ENCODE peak calls at places on chromosomes 2 and 18, in six cellular contexts. O is HCT116, Q is cardiac muscle cell, X is colonic mucosa, Z is germinal center, T is NCI-H82. W is an unnamed sample.

GRCh38 chr2:108858894-108859293 is 72.3 kb downstream of the CCDC138 start:
- DNase-seq in O (no peak), X (no peak), Q (no peak), T (no peak), Z (no peak), W (no peak)

GRCh38 chr2:119290859-119291587 is 67.4 kb downstream of the STEAP3 start:
- DNase-seq in Z (peak), X (peak), T (peak), Q (peak), O (peak), W (peak)

GRCh38 chr2:73359915-73360697 is 25.5 kb upstream of the ALMS1 start:
- DNase-seq in O (no peak), T (peak), X (no peak), Z (no peak), Q (no peak), W (no peak)

GRCh38 chr2:203451011-203451410 is 84.1 kb downstream of the RAPH1 start:
- DNase-seq in X (no peak), Q (no peak), O (no peak), T (no peak), Z (no peak), W (no peak)

GRCh38 chr2:46802665-46803550 is 112.7 kb downstream of the MCFD2 start:
- DNase-seq in Q (no peak), T (peak), O (no peak), Z (no peak), X (no peak), W (no peak)

GRCh38 chr2:29106980-29107388 is 8.2 kb upstream of the CLIP4 start:
- DNase-seq in X (no peak), Q (no peak), Z (no peak), O (peak), T (peak), W (no peak)

GRCh38 chr18:41642756-41643155 is 312.3 kb upstream of the PIK3C3 start:
- DNase-seq in X (no peak), Q (no peak), T (no peak), Z (no peak), O (no peak), W (no peak)

GRCh38 chr2:241686649-241687425 is at the start of gene DTYMK:
- DNase-seq in X (peak), Z (peak), T (peak), Q (peak), O (peak), W (peak)

GRCh38 chr2:45690223-45690622 is 38.7 kb downstream of the PRKCE start:
- DNase-seq in X (no peak), O (no peak), Z (no peak), T (no peak), Q (no peak), W (no peak)

GRCh38 chr18:21194871-21195771 is 46.9 kb upstream of the GREB1L start:
- DNase-seq in X (no peak), O (peak), T (peak), Q (peak), Z (no peak), W (no peak)

GRCh38 chr2:45300026-45300750 is 290.9 kb upstream of the SIX2 start:
- DNase-seq in T (peak), X (peak), Z (no peak), Q (no peak), O (no peak), W (no peak)

GRCh38 chr2:12448846-12449480 is 267.8 kb upstream of the TRIB2 start:
- DNase-seq in O (no peak), Z (no peak), Q (peak), T (no peak), X (no peak), W (no peak)

W was measured in H9.